ENCODE peak calls at places on chromosomes 2 and 18, in ten cellular contexts. Z is body of pancreas; H is RWPE1; W is mammary epithelial cell; F is CD4-positive, alpha-beta T cell; A is fibroblast of lung; T is fibroblast of pulmonary artery; C is keratinocyte; V is neural crest cell; Y is astrocyte of the cerebellum. D is an unnamed sample.

GRCh38 chr2:18500333-18500732 is 60.1 kb downstream of the RDH14 start:
- DNase-seq in Z (no peak), H (no peak), W (peak), F (no peak), A (peak), T (peak), C (peak), V (no peak), Y (peak), D (no peak)

GRCh38 chr2:101737478-101738240 is 40.2 kb downstream of the MAP4K4 start:
- DNase-seq in Z (no peak), H (peak), W (peak), F (no peak), A (peak), T (peak), C (peak), V (no peak), Y (no peak), D (no peak)

GRCh38 chr2:160294339-160294803 is 94.3 kb upstream of the ITGB6 start:
- DNase-seq in Z (peak), H (no peak), W (peak), F (no peak), A (peak), T (peak), C (no peak), V (no peak), Y (no peak), D (no peak)

GRCh38 chr2:124524155-124524910 is 499.2 kb downstream of the CNTNAP5 start:
- DNase-seq in Z (no peak), H (no peak), W (no peak), F (no peak), A (no peak), T (no peak), C (no peak), V (no peak), Y (no peak), D (no peak)

GRCh38 chr2:28224648-28225471 is 167.8 kb upstream of the FOSL2 start:
- DNase-seq in Z (no peak), H (peak), W (peak), F (no peak), A (peak), T (peak), C (no peak), V (no peak), Y (peak), D (no peak)

GRCh38 chr2:157439792-157440186 is 4.1 kb downstream of the CYTIP start:
- DNase-seq in Z (no peak), H (no peak), W (no peak), F (no peak), A (no peak), T (no peak), C (no peak), V (no peak), Y (no peak), D (no peak)

GRCh38 chr2:43225788-43226557 is 433 bp downstream of the ZFP36L2 start:
- DNase-seq in Z (peak), H (no peak), W (peak), F (peak), A (peak), T (peak), C (no peak), V (peak), Y (no peak), D (peak)

GRCh38 chr18:77119101-77119850 is 13.3 kb downstream of the MBP start:
- DNase-seq in Z (no peak), H (no peak), W (no peak), F (no peak), A (no peak), T (no peak), C (no peak), V (no peak), Y (no peak), D (no peak)

GRCh38 chr2:233093721-233094120 is 33.6 kb downstream of the INPP5D start:
- DNase-seq in Z (no peak), H (no peak), W (no peak), F (no peak), A (no peak), T (no peak), C (no peak), V (no peak), Y (no peak), D (no peak)

GRCh38 chr2:10326707-10327594 is 24.2 kb downstream of the HPCAL1 start:
- DNase-seq in Z (peak), H (no peak), W (no peak), F (no peak), A (no peak), T (no peak), C (no peak), V (no peak), Y (no peak), D (no peak)

GRCh38 chr2:233081232-233081730 is 21.1 kb downstream of the INPP5D start:
- DNase-seq in Z (no peak), H (no peak), W (no peak), F (peak), A (no peak), T (no peak), C (no peak), V (no peak), Y (no peak), D (no peak)

GRCh38 chr2:14180333-14180732 is 452.2 kb upstream of the LRATD1 start:
- DNase-seq in Z (no peak), H (no peak), W (no peak), F (no peak), A (no peak), T (no peak), C (no peak), V (no peak), Y (no peak), D (no peak)

GRCh38 chr2:23445450-23445868 is 60.5 kb downstream of the KLHL29 start:
- DNase-seq in Z (no peak), H (peak), W (peak), F (no peak), A (peak), T (peak), C (no peak), V (no peak), Y (peak), D (no peak)

GRCh38 chr2:181411105-181411849 is 45.9 kb upstream of the ITGA4 start:
- DNase-seq in Z (no peak), H (no peak), W (no peak), F (no peak), A (no peak), T (peak), C (no peak), V (peak), Y (no peak), D (no peak)

GRCh38 chr2:37635359-37636208 is 35.9 kb downstream of the CDC42EP3 start:
- DNase-seq in Z (no peak), H (peak), W (peak), F (peak), A (peak), T (peak), C (peak), V (no peak), Y (no peak), D (no peak)

GRCh38 chr2:108491848-108492247 is 42.4 kb upstream of the LIMS1 start:
- DNase-seq in Z (no peak), H (no peak), W (no peak), F (no peak), A (peak), T (no peak), C (no peak), V (no peak), Y (no peak), D (no peak)

GRCh38 chr2:174764281-174765063 is at the start of gene CHRNA1:
- DNase-seq in Z (no peak), H (no peak), W (no peak), F (no peak), A (peak), T (no peak), C (no peak), V (no peak), Y (no peak), D (no peak)

GRCh38 chr2:84840306-84840705 is 40.6 kb downstream of the TRABD2A start:
- DNase-seq in Z (no peak), H (no peak), W (no peak), F (no peak), A (peak), T (no peak), C (no peak), V (no peak), Y (no peak), D (no peak)

GRCh38 chr2:179550214-179550613 is 285.6 kb upstream of the SESTD1 start:
- DNase-seq in Z (no peak), H (no peak), W (no peak), F (no peak), A (no peak), T (no peak), C (no peak), V (no peak), Y (no peak), D (no peak)

GRCh38 chr2:128396500-128396891 is 77.8 kb upstream of the HS6ST1 start:
- DNase-seq in Z (no peak), H (no peak), W (peak), F (no peak), A (no peak), T (no peak), C (no peak), V (peak), Y (no peak), D (no peak)

DNA sequence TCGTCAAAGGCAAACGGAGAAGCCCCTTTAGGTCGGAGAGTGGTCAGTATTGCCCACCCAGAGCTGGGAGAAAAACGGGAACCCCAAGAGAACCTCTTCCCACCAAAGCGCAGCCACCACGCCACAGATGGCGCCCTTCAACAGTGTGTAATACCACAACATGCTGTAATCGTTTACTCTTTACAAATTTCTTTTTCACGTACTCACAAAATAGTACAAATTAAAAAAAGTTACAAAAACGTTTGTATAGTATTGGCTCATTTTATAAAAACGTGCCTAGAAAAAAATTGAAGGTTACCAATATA is 811 bp upstream of the NFE2L2 start:
- DNase-seq in Z (peak), H (no peak), W (no peak), F (peak), A (peak), T (no peak), C (no peak), V (no peak), Y (no peak), D (no peak)
- TF ChIP-seq CTCF in Z (peak), H (peak), W (peak), F (no peak), A (peak), T (peak), C (peak), V (peak), Y (peak), D (peak)

GRCh38 chr18:45019469-45019868 is 338.8 kb downstream of the SETBP1 start:
- DNase-seq in Z (no peak), H (no peak), W (peak), F (no peak), A (no peak), T (no peak), C (no peak), V (no peak), Y (no peak), D (no peak)

GRCh38 chr18:45025108-45025471 is 344.4 kb downstream of the SETBP1 start:
- DNase-seq in Z (no peak), H (no peak), W (no peak), F (no peak), A (no peak), T (no peak), C (no peak), V (no peak), Y (no peak), D (no peak)

GRCh38 chr18:45026162-45026561 is 345.5 kb downstream of the SETBP1 start:
- DNase-seq in Z (peak), H (no peak), W (no peak), F (no peak), A (no peak), T (no peak), C (no peak), V (no peak), Y (no peak), D (no peak)

DNA sequence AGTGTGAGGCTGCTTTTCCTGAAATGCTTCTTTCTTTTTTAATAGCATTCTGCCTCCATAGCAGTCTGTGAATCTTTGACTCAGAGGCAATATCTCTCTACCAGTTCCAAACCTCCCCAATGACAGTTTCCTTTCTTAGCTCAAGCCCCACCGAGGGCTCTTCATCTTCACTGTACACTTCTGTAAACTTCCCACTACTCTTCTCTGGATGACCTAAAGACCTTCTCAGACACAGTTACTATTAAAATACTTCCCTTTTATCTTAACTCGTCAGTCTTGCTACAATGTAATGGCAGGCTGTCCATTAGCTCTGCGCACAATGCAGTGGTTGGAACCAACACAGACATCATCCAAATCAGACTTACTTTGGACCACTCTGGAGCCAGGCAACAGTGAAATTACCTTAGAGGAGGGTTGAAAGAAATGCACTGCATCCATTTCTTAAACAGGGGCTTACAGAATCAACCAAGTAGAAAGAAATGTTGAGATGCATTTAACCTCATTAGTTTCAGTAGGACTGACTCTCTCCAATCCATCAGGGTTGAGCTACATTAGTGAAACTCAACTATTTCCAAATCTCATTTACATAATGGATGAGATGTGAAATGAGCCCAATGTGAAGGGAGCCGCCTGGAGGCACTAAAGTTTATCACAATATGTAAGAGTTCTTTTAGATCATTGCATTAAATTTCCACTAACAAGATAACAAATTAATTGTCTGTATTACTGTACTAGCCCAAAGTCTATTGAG is 343.8 kb downstream of the SETBP1 start:
- DNase-seq in Z (no peak), H (no peak), W (no peak), F (no peak), A (no peak), T (no peak), C (no peak), V (no peak), Y (no peak), D (no peak)
- TF ChIP-seq CTCF in Z (no peak), H (no peak), W (no peak), F (no peak), A (no peak), T (no peak), C (no peak), V (no peak), Y (no peak), D (no peak)

GRCh38 chr2:61135510-61135909 is 26.5 kb upstream of the C2orf74 start:
- DNase-seq in Z (peak), H (peak), W (peak), F (no peak), A (peak), T (peak), C (no peak), V (no peak), Y (peak), D (no peak)
- TF ChIP-seq CTCF in Z (peak), H (peak), W (peak), F (peak), A (peak), T (peak), C (no peak), V (no peak), Y (peak), D (no peak)

GRCh38 chr2:70767699-70768584 is at the start of gene ADD2:
- DNase-seq in Z (peak), H (peak), W (peak), F (peak), A (peak), T (peak), C (no peak), V (peak), Y (no peak), D (peak)
- TF ChIP-seq CTCF in Z (peak), H (no peak), W (no peak), F (peak), A (peak), T (peak), C (peak), V (peak), Y (peak), D (peak)

DNA sequence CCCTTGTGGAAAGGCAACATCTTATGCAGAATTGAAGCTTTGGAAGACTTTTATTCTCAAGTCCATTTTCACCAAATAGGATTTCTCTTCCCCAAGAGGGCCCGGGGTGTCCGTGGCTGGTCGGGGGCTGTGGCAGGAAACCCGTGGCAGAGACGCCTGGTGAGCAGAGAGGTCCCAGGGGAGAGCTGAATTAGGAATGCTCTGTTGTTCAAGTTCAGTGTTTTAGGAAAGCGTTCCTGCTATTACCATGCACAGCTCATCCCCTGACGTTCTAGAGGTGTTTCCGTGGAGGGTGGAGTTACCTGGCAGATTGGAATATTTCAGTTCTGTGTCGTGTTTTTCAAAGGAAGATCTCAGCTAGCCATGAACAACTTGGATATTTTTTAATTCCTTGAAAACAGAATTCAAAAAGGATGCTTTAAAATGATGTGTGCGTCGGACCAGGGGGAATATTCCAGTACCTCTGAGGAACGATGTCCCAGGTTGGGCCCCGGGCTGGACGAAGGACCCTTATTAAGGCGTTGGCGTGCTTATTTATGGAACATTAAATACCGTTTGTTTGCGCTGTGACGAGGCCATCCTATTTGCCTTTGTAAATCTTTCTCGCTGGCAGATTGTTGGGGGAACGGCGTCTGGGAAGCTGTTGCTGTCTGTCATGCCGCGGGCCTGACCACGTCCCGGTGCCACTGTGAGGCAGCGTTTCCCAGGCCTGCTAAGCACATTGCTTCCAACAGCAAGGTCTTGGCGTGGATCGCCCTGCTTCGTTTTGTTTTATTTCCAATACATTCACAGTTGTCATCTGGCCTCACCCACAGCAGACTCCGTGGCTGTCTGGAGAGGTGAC is 8.2 kb downstream of the NFATC1 start:
- DNase-seq in Z (no peak), H (peak), W (peak), F (no peak), A (no peak), T (no peak), C (no peak), V (no peak), Y (no peak), D (no peak)
- TF ChIP-seq CTCF in Z (no peak), H (no peak), W (no peak), F (no peak), A (no peak), T (no peak), C (no peak), V (no peak), Y (no peak), D (no peak)

GRCh38 chr2:31362581-31362980 is 52.0 kb downstream of the XDH start:
- DNase-seq in Z (no peak), H (no peak), W (no peak), F (no peak), A (no peak), T (no peak), C (no peak), V (no peak), Y (no peak), D (no peak)

GRCh38 chr2:31363956-31364750 is 50.4 kb downstream of the XDH start:
- DNase-seq in Z (no peak), H (no peak), W (no peak), F (no peak), A (no peak), T (no peak), C (no peak), V (no peak), Y (no peak), D (no peak)

GRCh38 chr2:31365834-31366505 is 48.6 kb downstream of the XDH start:
- DNase-seq in Z (no peak), H (no peak), W (no peak), F (no peak), A (no peak), T (no peak), C (no peak), V (no peak), Y (no peak), D (no peak)

GRCh38 chr2:31366733-31367132 is 47.8 kb downstream of the XDH start:
- DNase-seq in Z (no peak), H (no peak), W (no peak), F (no peak), A (no peak), T (no peak), C (no peak), V (no peak), Y (no peak), D (no peak)

DNA sequence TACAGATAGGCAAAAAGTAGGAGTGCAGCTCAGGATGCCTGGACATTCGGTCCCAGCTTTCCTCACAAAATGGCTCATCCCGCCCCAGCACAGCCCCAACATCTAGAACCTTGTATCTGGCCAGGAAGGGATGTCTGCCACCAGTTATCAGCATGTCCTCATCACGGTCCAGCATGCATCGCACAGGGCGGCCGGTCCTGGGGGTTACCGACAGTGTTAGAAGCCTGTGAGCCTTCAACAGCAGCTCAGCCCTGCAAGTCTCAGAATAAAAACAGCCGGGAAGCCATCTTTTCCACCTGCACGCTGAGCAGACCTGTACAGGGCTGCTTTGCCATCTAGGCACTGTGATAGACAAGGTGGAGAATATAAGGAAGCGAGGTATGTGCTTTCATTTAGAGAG is 49.2 kb downstream of the XDH start:
- DNase-seq in Z (no peak), H (no peak), W (no peak), F (no peak), A (no peak), T (no peak), C (no peak), V (no peak), Y (no peak), D (no peak)
- TF ChIP-seq CTCF in Z (no peak), H (no peak), W (no peak), F (no peak), A (no peak), T (no peak), C (no peak), V (no peak), Y (no peak), D (no peak)

GRCh38 chr2:50751255-50752069 is 280.5 kb downstream of the NRXN1 start:
- DNase-seq in Z (no peak), H (no peak), W (no peak), F (no peak), A (peak), T (peak), C (no peak), V (no peak), Y (no peak), D (no peak)

GRCh38 chr2:50743471-50743870 is 288.5 kb downstream of the NRXN1 start:
- DNase-seq in Z (no peak), H (no peak), W (no peak), F (no peak), A (no peak), T (no peak), C (no peak), V (no peak), Y (no peak), D (no peak)

GRCh38 chr2:50748652-50749174 is 283.2 kb downstream of the NRXN1 start:
- DNase-seq in Z (no peak), H (no peak), W (no peak), F (no peak), A (peak), T (no peak), C (no peak), V (no peak), Y (no peak), D (no peak)

GRCh38 chr2:50749226-50749625 is 282.7 kb downstream of the NRXN1 start:
- DNase-seq in Z (no peak), H (no peak), W (no peak), F (no peak), A (peak), T (no peak), C (no peak), V (no peak), Y (no peak), D (no peak)

DNA sequence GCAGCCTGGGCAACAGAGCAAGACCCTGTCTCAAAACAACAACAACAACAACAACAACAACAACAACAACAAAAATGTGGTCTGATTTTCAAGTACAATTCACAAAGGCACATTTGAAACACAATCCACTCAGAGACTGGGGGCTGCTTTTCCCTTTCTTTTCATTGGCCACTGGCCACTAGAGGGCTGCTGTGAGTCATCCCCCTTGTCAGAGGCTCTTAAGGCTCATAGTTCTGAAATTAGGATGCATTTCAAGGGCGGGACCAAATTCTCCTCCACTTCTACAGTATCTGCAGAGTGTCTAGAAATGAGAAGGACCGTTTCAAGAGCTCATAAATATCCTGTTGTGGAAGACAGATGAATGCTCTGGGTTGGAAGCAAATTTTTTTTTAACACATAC is 285.4 kb downstream of the NRXN1 start:
- DNase-seq in Z (peak), H (peak), W (peak), F (no peak), A (peak), T (peak), C (no peak), V (peak), Y (no peak), D (peak)
- TF ChIP-seq CTCF in Z (peak), H (peak), W (peak), F (no peak), A (peak), T (peak), C (peak), V (peak), Y (peak), D (peak)

GRCh38 chr18:3875961-3876360 is 426.0 kb downstream of the TGIF1 start:
- DNase-seq in Z (no peak), H (no peak), W (no peak), F (no peak), A (no peak), T (no peak), C (no peak), V (no peak), Y (no peak), D (no peak)
- TF ChIP-seq CTCF in Z (no peak), H (no peak), W (no peak), F (no peak), A (no peak), T (no peak), C (no peak), V (no peak), Y (no peak), D (no peak)